ENCODE peak calls at places on chromosomes 5 and 9, in five cellular contexts. Y is NCI-H2081, R is brain microvascular endothelial cell, K is NCI-H446 treated with DMSO at 0.1 percent for 48 hours, L is uterus. V is an unnamed sample.

GRCh38 chr5:149053027-149053705 is 9.7 kb downstream of the SH3TC2 start:
- DNase-seq in Y (no peak), R (no peak), L (no peak), K (no peak), V (no peak)

GRCh38 chr5:125829349-125829748 is 593.9 kb upstream of the GRAMD2B start:
- DNase-seq in Y (no peak), R (no peak), K (no peak), L (no peak), V (no peak)

GRCh38 chr9:124478014-124478753 is 27.9 kb downstream of the ADGRD2 start:
- DNase-seq in L (no peak), R (no peak), K (no peak), Y (no peak), V (no peak)

GRCh38 chr5:16464664-16465543 is 696 bp downstream of the ZNF622 start:
- DNase-seq in L (no peak), K (no peak), R (no peak), Y (no peak), V (no peak)

GRCh38 chr9:120710110-120710981 is 3.9 kb downstream of the MEGF9 start:
- DNase-seq in Y (peak), K (peak), R (no peak), L (no peak), V (peak)

GRCh38 chr9:114149765-114150340 is 5.5 kb upstream of the COL27A1 start:
- DNase-seq in R (no peak), Y (no peak), K (no peak), L (no peak), V (no peak)

GRCh38 chr5:64977779-64978178 is 209.0 kb downstream of the CWC27 start:
- DNase-seq in Y (no peak), K (peak), R (no peak), L (peak), V (no peak)

GRCh38 chr9:79660615-79661014 is 88.8 kb downstream of the TLE4 start:
- DNase-seq in L (no peak), R (no peak), Y (peak), K (no peak), V (no peak)

GRCh38 chr5:97936246-97936645 is 753.2 kb upstream of the RIOK2 start:
- DNase-seq in R (no peak), K (no peak), L (no peak), Y (no peak), V (no peak)

GRCh38 chr5:72523960-72524582 is 16.9 kb upstream of the ZNF366 start:
- DNase-seq in K (peak), L (no peak), Y (no peak), R (peak), V (peak)

GRCh38 chr5:131164161-131164930 is 710 bp downstream of the HINT1 start:
- DNase-seq in Y (peak), L (peak), R (peak), K (peak), V (peak)

GRCh38 chr9:127318651-127319167 is 54.1 kb downstream of the GARNL3 start:
- DNase-seq in L (peak), Y (no peak), R (peak), K (no peak), V (no peak)

GRCh38 chr5:24823625-24824024 is 178.8 kb upstream of the CDH10 start:
- DNase-seq in R (no peak), K (no peak), Y (peak), L (no peak), V (no peak)

GRCh38 chr9:129316281-129317030 is 138.4 kb upstream of the IER5L start:
- DNase-seq in R (no peak), K (no peak), Y (no peak), L (no peak), V (no peak)

GRCh38 chr5:93576994-93577575 is 3.9 kb downstream of the NR2F1-AS1 start:
- DNase-seq in R (no peak), Y (no peak), L (peak), K (no peak), V (no peak)

GRCh38 chr9:72280913-72281500 is 84.0 kb downstream of the ZFAND5 start:
- DNase-seq in L (peak), K (peak), R (peak), Y (peak), V (peak)

GRCh38 chr5:60477849-60478248 is 222.1 kb downstream of the DEPDC1B start:
- DNase-seq in L (no peak), R (no peak), Y (no peak), K (no peak), V (no peak)

GRCh38 chr9:104386425-104387069 is 117.5 kb upstream of the OR13F1 start:
- DNase-seq in K (peak), Y (peak), R (peak), L (no peak), V (peak)

GRCh38 chr5:15106530-15107283 is 235.1 kb upstream of the ANKH start:
- DNase-seq in K (no peak), R (no peak), L (no peak), Y (no peak), V (no peak)

GRCh38 chr9:121345070-121345469 is 25.0 kb downstream of the STOM start:
- DNase-seq in Y (no peak), K (no peak), R (no peak), L (no peak), V (no peak)